ENCODE peak calls at places on chromosomes 5 and 9, in seven cellular contexts. One of them, this sample, is unnamed.

GRCh38 chr9:93110400-93110855 is 14.4 kb downstream of the CARD19 start:
- DNase-seq in HepG2: no peak
- DNase-seq in K562: no peak
- DNase-seq in GM23338: no peak
- DNase-seq in GM12878: no peak
- DNase-seq in HCT116: no peak
- DNase-seq in SK-N-SH: no peak
- DNase-seq in this sample: no peak

GRCh38 chr9:115649991-115650472 is 503.6 kb upstream of the PAPPA start:
- DNase-seq in HepG2: peak; percentile 3
- DNase-seq in GM23338: no peak
- DNase-seq in GM12878: no peak
- DNase-seq in K562: no peak
- DNase-seq in SK-N-SH: no peak
- DNase-seq in HCT116: no peak
- DNase-seq in this sample: no peak

GRCh38 chr5:150131978-150132694 is 23.5 kb downstream of the PDGFRB start:
- DNase-seq in HepG2: no peak
- DNase-seq in GM12878: no peak
- DNase-seq in GM23338: no peak
- DNase-seq in HCT116: no peak
- DNase-seq in K562: no peak
- DNase-seq in SK-N-SH: no peak
- DNase-seq in this sample: no peak

GRCh38 chr5:135997936-135998335 is 30.9 kb upstream of the TGFBI start:
- DNase-seq in K562: no peak
- DNase-seq in HCT116: no peak
- DNase-seq in GM12878: no peak
- DNase-seq in SK-N-SH: no peak
- DNase-seq in GM23338: peak; percentile 65
- DNase-seq in HepG2: no peak
- DNase-seq in this sample: no peak

GRCh38 chr9:76943071-76943470 is 37.2 kb upstream of the PRUNE2 start:
- DNase-seq in SK-N-SH: no peak
- DNase-seq in K562: no peak
- DNase-seq in HCT116: no peak
- DNase-seq in HepG2: no peak
- DNase-seq in GM23338: no peak
- DNase-seq in GM12878: no peak
- DNase-seq in this sample: no peak

GRCh38 chr5:124662261-124662781 is 84.1 kb downstream of the ZNF608 start:
- DNase-seq in HepG2: no peak
- DNase-seq in SK-N-SH: no peak
- DNase-seq in GM23338: peak; percentile 45
- DNase-seq in HCT116: peak; percentile 70
- DNase-seq in K562: peak; percentile 56
- DNase-seq in GM12878: no peak
- DNase-seq in this sample: no peak

GRCh38 chr5:131417240-131417869 is 153.5 kb downstream of the CDC42SE2 start:
- DNase-seq in GM12878: peak; percentile 34
- DNase-seq in HepG2: peak; percentile 56
- DNase-seq in K562: peak; percentile 60
- DNase-seq in GM23338: peak; percentile 92
- DNase-seq in HCT116: peak; percentile 37
- DNase-seq in SK-N-SH: peak; percentile 59
- DNase-seq in this sample: peak; percentile 41

GRCh38 chr5:132883261-132883834 is 9.9 kb downstream of the LEAP2 start:
- DNase-seq in HCT116: peak; percentile 52
- DNase-seq in HepG2: peak; percentile 78
- DNase-seq in K562: peak; percentile 58
- DNase-seq in SK-N-SH: peak; percentile 53
- DNase-seq in GM12878: no peak
- DNase-seq in GM23338: peak; percentile 67
- DNase-seq in this sample: no peak

GRCh38 chr9:112705773-112706427 is 12.0 kb downstream of the INIP start:
- DNase-seq in HCT116: no peak
- DNase-seq in GM12878: no peak
- DNase-seq in SK-N-SH: peak; percentile 14
- DNase-seq in K562: no peak
- DNase-seq in GM23338: peak; percentile 78
- DNase-seq in HepG2: peak; percentile 40
- DNase-seq in this sample: no peak

GRCh38 chr5:123673107-123673506 is 161.1 kb downstream of the CSNK1G3 start:
- DNase-seq in GM23338: peak; percentile 8
- DNase-seq in HCT116: no peak
- DNase-seq in K562: no peak
- DNase-seq in GM12878: no peak
- DNase-seq in SK-N-SH: no peak
- DNase-seq in HepG2: peak; percentile 9
- DNase-seq in this sample: no peak

GRCh38 chr5:77129386-77129785 is 42.3 kb upstream of the ZBED3 start:
- DNase-seq in K562: no peak
- DNase-seq in HCT116: peak; percentile 16
- DNase-seq in HepG2: peak; percentile 21
- DNase-seq in GM23338: peak; percentile 80
- DNase-seq in GM12878: no peak
- DNase-seq in SK-N-SH: peak; percentile 46
- DNase-seq in this sample: no peak

GRCh38 chr9:121852646-121853616 is 201.5 kb downstream of the DAB2IP start:
- DNase-seq in GM23338: no peak
- DNase-seq in K562: no peak
- DNase-seq in HepG2: no peak
- DNase-seq in HCT116: no peak
- DNase-seq in GM12878: no peak
- DNase-seq in SK-N-SH: no peak
- DNase-seq in this sample: no peak

GRCh38 chr9:88180084-88180765 is 42.0 kb upstream of the SPATA31C2 start:
- DNase-seq in GM12878: no peak
- DNase-seq in K562: no peak
- DNase-seq in SK-N-SH: no peak
- DNase-seq in HCT116: no peak
- DNase-seq in HepG2: no peak
- DNase-seq in GM23338: no peak
- DNase-seq in this sample: no peak

GRCh38 chr5:15496886-15497285 is 3.1 kb upstream of the FBXL7 start:
- DNase-seq in SK-N-SH: no peak
- DNase-seq in HepG2: no peak
- DNase-seq in K562: no peak
- DNase-seq in GM12878: no peak
- DNase-seq in GM23338: no peak
- DNase-seq in HCT116: no peak
- DNase-seq in this sample: no peak

GRCh38 chr5:58322453-58322852 is 137.4 kb downstream of the PLK2 start:
- DNase-seq in GM23338: peak; percentile 2
- DNase-seq in HCT116: no peak
- DNase-seq in K562: no peak
- DNase-seq in HepG2: no peak
- DNase-seq in GM12878: no peak
- DNase-seq in SK-N-SH: no peak
- DNase-seq in this sample: no peak

GRCh38 chr5:108749130-108749861 is 1.6 kb downstream of the FER start:
- DNase-seq in HepG2: no peak
- DNase-seq in K562: peak; percentile 65
- DNase-seq in HCT116: no peak
- DNase-seq in SK-N-SH: peak; percentile 85
- DNase-seq in GM12878: no peak
- DNase-seq in GM23338: peak; percentile 89
- DNase-seq in this sample: no peak

GRCh38 chr5:177557041-177557647 is 2.8 kb upstream of the FAM193B start:
- DNase-seq in GM12878: no peak
- DNase-seq in HCT116: no peak
- DNase-seq in SK-N-SH: no peak
- DNase-seq in HepG2: peak; percentile 45
- DNase-seq in GM23338: peak; percentile 49
- DNase-seq in K562: peak; percentile 86
- DNase-seq in this sample: no peak

GRCh38 chr9:38371495-38371894 is 21.0 kb upstream of the ALDH1B1 start:
- DNase-seq in HepG2: peak; percentile 76
- DNase-seq in SK-N-SH: no peak
- DNase-seq in HCT116: peak; percentile 41
- DNase-seq in GM12878: peak; percentile 23
- DNase-seq in K562: peak; percentile 70
- DNase-seq in GM23338: no peak
- DNase-seq in this sample: peak; percentile 22

GRCh38 chr9:38373679-38374078 is 18.8 kb upstream of the ALDH1B1 start:
- DNase-seq in HCT116: no peak
- DNase-seq in GM23338: no peak
- DNase-seq in HepG2: no peak
- DNase-seq in GM12878: no peak
- DNase-seq in SK-N-SH: no peak
- DNase-seq in K562: no peak
- DNase-seq in this sample: no peak

GRCh38 chr9:38374847-38375571 is 17.5 kb upstream of the ALDH1B1 start:
- DNase-seq in SK-N-SH: no peak
- DNase-seq in GM12878: no peak
- DNase-seq in GM23338: no peak
- DNase-seq in HepG2: peak; percentile 61
- DNase-seq in HCT116: no peak
- DNase-seq in K562: no peak
- DNase-seq in this sample: no peak

GRCh38 chr9:38375572-38375963 is 16.9 kb upstream of the ALDH1B1 start:
- DNase-seq in SK-N-SH: no peak
- DNase-seq in K562: no peak
- DNase-seq in HCT116: no peak
- DNase-seq in GM12878: no peak
- DNase-seq in GM23338: no peak
- DNase-seq in HepG2: no peak
- DNase-seq in this sample: no peak

GRCh38 chr9:38372685-38373619 is 19.6 kb upstream of the ALDH1B1 start:
- DNase-seq in HepG2: no peak
- DNase-seq in HCT116: no peak
- DNase-seq in GM12878: no peak
- DNase-seq in SK-N-SH: peak; percentile 86
- DNase-seq in K562: no peak
- DNase-seq in GM23338: no peak
- DNase-seq in this sample: no peak
- TF ChIP-seq POLR2AphosphoS5 in HepG2: no peak
- TF ChIP-seq POLR2AphosphoS5 in HCT116: no peak
- TF ChIP-seq POLR2AphosphoS5 in GM12878: no peak
- TF ChIP-seq POLR2AphosphoS5 in SK-N-SH: no peak
- TF ChIP-seq POLR2AphosphoS5 in K562: no peak
- TF ChIP-seq POLR2AphosphoS5 in GM23338: no peak
- TF ChIP-seq POLR2AphosphoS5 in this sample: no peak

GRCh38 chr5:78653031-78653430 is 4.5 kb upstream of the LHFPL2 start:
- DNase-seq in SK-N-SH: no peak
- DNase-seq in HCT116: no peak
- DNase-seq in HepG2: no peak
- DNase-seq in K562: no peak
- DNase-seq in GM23338: no peak
- DNase-seq in GM12878: no peak
- DNase-seq in this sample: no peak

GRCh38 chr5:78655731-78656130 is 7.2 kb upstream of the LHFPL2 start:
- DNase-seq in HepG2: no peak
- DNase-seq in SK-N-SH: no peak
- DNase-seq in K562: no peak
- DNase-seq in HCT116: no peak
- DNase-seq in GM23338: no peak
- DNase-seq in GM12878: no peak
- DNase-seq in this sample: no peak

GRCh38 chr5:78657201-78657600 is 8.6 kb upstream of the LHFPL2 start:
- DNase-seq in SK-N-SH: no peak
- DNase-seq in HCT116: no peak
- DNase-seq in GM12878: no peak
- DNase-seq in GM23338: no peak
- DNase-seq in HepG2: no peak
- DNase-seq in K562: no peak
- DNase-seq in this sample: no peak

GRCh38 chr5:78653969-78654368 is 5.4 kb upstream of the LHFPL2 start:
- DNase-seq in HCT116: no peak
- DNase-seq in SK-N-SH: no peak
- DNase-seq in HepG2: no peak
- DNase-seq in GM12878: no peak
- DNase-seq in K562: no peak
- DNase-seq in GM23338: no peak
- DNase-seq in this sample: no peak

DNA sequence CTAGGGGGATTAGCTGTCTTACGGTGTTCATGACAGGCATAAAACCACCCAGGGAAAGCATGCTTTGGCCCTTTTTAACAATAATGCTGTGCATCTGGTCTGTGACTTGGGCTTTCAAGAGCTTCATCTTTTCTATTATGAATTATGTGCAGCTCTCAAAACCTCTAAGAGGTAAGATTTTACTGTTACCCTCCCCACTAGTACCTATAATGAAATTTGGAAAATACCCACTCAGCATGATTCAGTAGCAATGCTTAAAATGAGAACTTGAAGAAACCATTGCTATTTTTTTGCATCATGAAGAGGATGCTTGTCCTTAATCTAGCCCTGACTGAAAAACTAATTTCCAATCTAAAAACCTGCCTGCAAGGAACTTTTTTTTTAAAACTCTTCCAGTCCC is 5.8 kb upstream of the LHFPL2 start:
- DNase-seq in GM23338: no peak
- DNase-seq in HepG2: no peak
- DNase-seq in SK-N-SH: no peak
- DNase-seq in GM12878: no peak
- DNase-seq in HCT116: no peak
- DNase-seq in K562: no peak
- DNase-seq in this sample: no peak
- TF ChIP-seq REST in GM23338: no peak
- TF ChIP-seq REST in HepG2: no peak
- TF ChIP-seq REST in SK-N-SH: no peak
- TF ChIP-seq REST in GM12878: no peak
- TF ChIP-seq REST in HCT116: no peak
- TF ChIP-seq REST in K562: no peak
- TF ChIP-seq REST in this sample: no peak

GRCh38 chr9:73059304-73059703 is 92.4 kb upstream of the ANXA1 start:
- DNase-seq in GM12878: no peak
- DNase-seq in HCT116: no peak
- DNase-seq in SK-N-SH: no peak
- DNase-seq in K562: no peak
- DNase-seq in GM23338: no peak
- DNase-seq in HepG2: no peak
- DNase-seq in this sample: no peak
- TF ChIP-seq POLR2AphosphoS5 in GM12878: no peak
- TF ChIP-seq POLR2AphosphoS5 in HCT116: no peak
- TF ChIP-seq POLR2AphosphoS5 in SK-N-SH: no peak
- TF ChIP-seq POLR2AphosphoS5 in K562: no peak
- TF ChIP-seq POLR2AphosphoS5 in GM23338: no peak
- TF ChIP-seq POLR2AphosphoS5 in HepG2: no peak
- TF ChIP-seq POLR2AphosphoS5 in this sample: no peak

DNA sequence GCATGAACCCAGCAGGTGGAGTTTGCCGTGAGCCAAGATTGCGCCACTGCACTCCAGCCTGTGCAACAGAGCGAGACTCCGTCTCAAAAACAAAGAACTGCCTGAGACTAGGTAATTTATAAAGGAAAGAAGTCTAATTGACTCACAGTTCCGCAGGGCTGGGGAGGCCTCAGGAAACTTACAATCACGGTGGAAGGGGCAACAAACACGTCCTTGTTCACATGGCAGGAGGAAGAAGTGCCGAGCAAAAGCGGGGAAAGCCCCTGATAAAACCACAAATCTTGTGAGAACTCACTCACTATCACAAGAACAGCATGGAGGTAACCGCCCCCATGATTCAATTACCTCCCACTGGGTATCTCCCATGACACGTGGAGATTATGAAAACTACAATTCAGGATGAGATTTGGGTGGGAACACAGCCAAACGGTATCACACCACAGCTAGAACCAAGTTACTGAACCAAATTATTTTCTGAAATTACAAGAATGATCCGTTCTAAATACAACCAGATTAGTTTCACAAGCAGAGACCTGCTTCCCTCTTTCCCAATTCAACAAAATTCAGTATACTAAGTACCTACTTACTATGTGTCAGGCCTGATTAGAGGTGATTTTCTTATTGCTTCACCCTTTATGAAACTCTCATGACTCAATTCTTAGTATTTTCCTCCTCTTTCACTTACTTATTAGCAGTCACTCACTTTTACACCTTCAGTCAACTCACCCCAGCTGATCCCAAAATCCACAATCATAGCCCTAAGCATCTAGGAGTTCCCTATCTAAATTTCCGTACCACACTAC is 8.4 kb downstream of the UBTD2 start:
- DNase-seq in K562: no peak
- DNase-seq in HCT116: no peak
- DNase-seq in HepG2: no peak
- DNase-seq in GM23338: no peak
- DNase-seq in SK-N-SH: no peak
- DNase-seq in GM12878: peak; percentile 55
- DNase-seq in this sample: no peak
- TF ChIP-seq REST in K562: no peak
- TF ChIP-seq REST in HCT116: no peak
- TF ChIP-seq REST in HepG2: no peak
- TF ChIP-seq REST in GM23338: no peak
- TF ChIP-seq REST in SK-N-SH: no peak
- TF ChIP-seq REST in GM12878: no peak
- TF ChIP-seq REST in this sample: no peak